ENCODE peak calls at places on chromosomes 3 and 15, in ten cellular contexts. One of them, this sample, is unnamed.

GRCh38 chr15:37007301-37007700 is 93.0 kb downstream of the MEIS2 start:
- DNase-seq in heart right ventricle: no peak
- DNase-seq in cardiac muscle cell: no peak
- DNase-seq in right lobe of liver: no peak
- DNase-seq in Peyer's patch: no peak
- DNase-seq in CD4-positive, alpha-beta T cell: no peak
- DNase-seq in astrocyte: no peak
- DNase-seq in lower lobe of right lung: no peak
- DNase-seq in tibial nerve: no peak
- DNase-seq in psoas muscle: no peak
- DNase-seq in this sample: no peak

GRCh38 chr3:32391643-32392529 is at the start of gene CMTM7:
- DNase-seq in heart right ventricle: peak
- DNase-seq in cardiac muscle cell: peak
- DNase-seq in right lobe of liver: peak
- DNase-seq in Peyer's patch: peak
- DNase-seq in CD4-positive, alpha-beta T cell: peak
- DNase-seq in astrocyte: peak
- DNase-seq in lower lobe of right lung: peak
- DNase-seq in tibial nerve: peak
- DNase-seq in psoas muscle: peak
- DNase-seq in this sample: peak

GRCh38 chr3:64150527-64151238 is 74.6 kb downstream of the PRICKLE2 start:
- DNase-seq in heart right ventricle: peak
- DNase-seq in cardiac muscle cell: peak
- DNase-seq in right lobe of liver: no peak
- DNase-seq in Peyer's patch: no peak
- DNase-seq in CD4-positive, alpha-beta T cell: no peak
- DNase-seq in astrocyte: peak
- DNase-seq in lower lobe of right lung: peak
- DNase-seq in tibial nerve: no peak
- DNase-seq in psoas muscle: peak
- DNase-seq in this sample: peak

GRCh38 chr3:62723636-62724217 is 151.5 kb downstream of the CADPS start:
- DNase-seq in heart right ventricle: peak
- DNase-seq in cardiac muscle cell: peak
- DNase-seq in right lobe of liver: no peak
- DNase-seq in Peyer's patch: no peak
- DNase-seq in CD4-positive, alpha-beta T cell: no peak
- DNase-seq in astrocyte: no peak
- DNase-seq in lower lobe of right lung: no peak
- DNase-seq in tibial nerve: no peak
- DNase-seq in psoas muscle: no peak
- DNase-seq in this sample: no peak

GRCh38 chr15:57156210-57156887 is 220.0 kb upstream of the CGNL1 start:
- DNase-seq in heart right ventricle: no peak
- DNase-seq in cardiac muscle cell: no peak
- DNase-seq in right lobe of liver: no peak
- DNase-seq in Peyer's patch: no peak
- DNase-seq in CD4-positive, alpha-beta T cell: no peak
- DNase-seq in astrocyte: peak
- DNase-seq in lower lobe of right lung: no peak
- DNase-seq in tibial nerve: no peak
- DNase-seq in psoas muscle: no peak
- DNase-seq in this sample: no peak

GRCh38 chr15:66430627-66431026 is 43.9 kb downstream of the MAP2K1 start:
- DNase-seq in heart right ventricle: no peak
- DNase-seq in cardiac muscle cell: no peak
- DNase-seq in right lobe of liver: no peak
- DNase-seq in Peyer's patch: no peak
- DNase-seq in CD4-positive, alpha-beta T cell: no peak
- DNase-seq in astrocyte: no peak
- DNase-seq in lower lobe of right lung: no peak
- DNase-seq in tibial nerve: no peak
- DNase-seq in psoas muscle: no peak
- DNase-seq in this sample: no peak

GRCh38 chr3:10992017-10992945 is at the start of gene SLC6A1:
- DNase-seq in heart right ventricle: peak
- DNase-seq in cardiac muscle cell: peak
- DNase-seq in right lobe of liver: peak
- DNase-seq in Peyer's patch: no peak
- DNase-seq in CD4-positive, alpha-beta T cell: no peak
- DNase-seq in astrocyte: no peak
- DNase-seq in lower lobe of right lung: no peak
- DNase-seq in tibial nerve: peak
- DNase-seq in psoas muscle: peak
- DNase-seq in this sample: no peak

GRCh38 chr15:52093539-52094502 is 18.8 kb downstream of the BCL2L10 start:
- DNase-seq in heart right ventricle: no peak
- DNase-seq in cardiac muscle cell: no peak
- DNase-seq in right lobe of liver: no peak
- DNase-seq in Peyer's patch: no peak
- DNase-seq in CD4-positive, alpha-beta T cell: no peak
- DNase-seq in astrocyte: peak
- DNase-seq in lower lobe of right lung: no peak
- DNase-seq in tibial nerve: peak
- DNase-seq in psoas muscle: peak
- DNase-seq in this sample: no peak

GRCh38 chr15:34725565-34725964 is 29.2 kb downstream of the GJD2 start:
- DNase-seq in heart right ventricle: no peak
- DNase-seq in cardiac muscle cell: no peak
- DNase-seq in right lobe of liver: no peak
- DNase-seq in Peyer's patch: no peak
- DNase-seq in CD4-positive, alpha-beta T cell: no peak
- DNase-seq in astrocyte: peak
- DNase-seq in lower lobe of right lung: no peak
- DNase-seq in tibial nerve: no peak
- DNase-seq in psoas muscle: peak
- DNase-seq in this sample: no peak

GRCh38 chr15:34810455-34811146 is 15.3 kb upstream of the ACTC1 start:
- DNase-seq in heart right ventricle: no peak
- DNase-seq in cardiac muscle cell: no peak
- DNase-seq in right lobe of liver: no peak
- DNase-seq in Peyer's patch: no peak
- DNase-seq in CD4-positive, alpha-beta T cell: no peak
- DNase-seq in astrocyte: peak
- DNase-seq in lower lobe of right lung: no peak
- DNase-seq in tibial nerve: no peak
- DNase-seq in psoas muscle: peak
- DNase-seq in this sample: no peak

GRCh38 chr3:161372321-161373260 is 1.3 kb upstream of the SPTSSB start:
- DNase-seq in heart right ventricle: peak
- DNase-seq in cardiac muscle cell: peak
- DNase-seq in right lobe of liver: peak
- DNase-seq in Peyer's patch: no peak
- DNase-seq in CD4-positive, alpha-beta T cell: no peak
- DNase-seq in astrocyte: no peak
- DNase-seq in lower lobe of right lung: peak
- DNase-seq in tibial nerve: no peak
- DNase-seq in psoas muscle: no peak
- DNase-seq in this sample: no peak

GRCh38 chr3:49867871-49868321 is 1.8 kb downstream of the CAMKV start:
- DNase-seq in heart right ventricle: no peak
- DNase-seq in cardiac muscle cell: peak
- DNase-seq in right lobe of liver: no peak
- DNase-seq in Peyer's patch: no peak
- DNase-seq in CD4-positive, alpha-beta T cell: no peak
- DNase-seq in astrocyte: peak
- DNase-seq in lower lobe of right lung: no peak
- DNase-seq in tibial nerve: no peak
- DNase-seq in psoas muscle: no peak
- DNase-seq in this sample: no peak

GRCh38 chr15:95295905-95296618 is 1034.4 kb upstream of the NR2F2 start:
- DNase-seq in heart right ventricle: no peak
- DNase-seq in cardiac muscle cell: no peak
- DNase-seq in right lobe of liver: no peak
- DNase-seq in Peyer's patch: no peak
- DNase-seq in CD4-positive, alpha-beta T cell: no peak
- DNase-seq in astrocyte: peak
- DNase-seq in lower lobe of right lung: no peak
- DNase-seq in tibial nerve: no peak
- DNase-seq in psoas muscle: no peak
- DNase-seq in this sample: no peak

GRCh38 chr3:73786346-73786807 is 161.6 kb upstream of the PDZRN3 start:
- DNase-seq in heart right ventricle: no peak
- DNase-seq in cardiac muscle cell: no peak
- DNase-seq in right lobe of liver: no peak
- DNase-seq in Peyer's patch: no peak
- DNase-seq in CD4-positive, alpha-beta T cell: no peak
- DNase-seq in astrocyte: peak
- DNase-seq in lower lobe of right lung: no peak
- DNase-seq in tibial nerve: peak
- DNase-seq in psoas muscle: peak
- DNase-seq in this sample: no peak

GRCh38 chr3:172528677-172529076 is 5.4 kb upstream of the TNFSF10 start:
- DNase-seq in heart right ventricle: no peak
- DNase-seq in cardiac muscle cell: no peak
- DNase-seq in right lobe of liver: no peak
- DNase-seq in Peyer's patch: no peak
- DNase-seq in CD4-positive, alpha-beta T cell: no peak
- DNase-seq in astrocyte: no peak
- DNase-seq in lower lobe of right lung: no peak
- DNase-seq in tibial nerve: no peak
- DNase-seq in psoas muscle: no peak
- DNase-seq in this sample: no peak

GRCh38 chr3:103137830-103138229 is 703.0 kb downstream of the ZPLD1 start:
- DNase-seq in heart right ventricle: no peak
- DNase-seq in cardiac muscle cell: no peak
- DNase-seq in right lobe of liver: no peak
- DNase-seq in Peyer's patch: no peak
- DNase-seq in CD4-positive, alpha-beta T cell: no peak
- DNase-seq in astrocyte: no peak
- DNase-seq in lower lobe of right lung: no peak
- DNase-seq in tibial nerve: no peak
- DNase-seq in psoas muscle: no peak
- DNase-seq in this sample: no peak
- TF ChIP-seq CTCF in heart right ventricle: no peak
- TF ChIP-seq CTCF in cardiac muscle cell: no peak
- TF ChIP-seq CTCF in right lobe of liver: no peak
- TF ChIP-seq CTCF in Peyer's patch: no peak
- TF ChIP-seq CTCF in CD4-positive, alpha-beta T cell: no peak
- TF ChIP-seq CTCF in astrocyte: no peak
- TF ChIP-seq CTCF in lower lobe of right lung: no peak
- TF ChIP-seq CTCF in tibial nerve: no peak
- TF ChIP-seq CTCF in psoas muscle: no peak
- TF ChIP-seq CTCF in this sample: no peak

DNA sequence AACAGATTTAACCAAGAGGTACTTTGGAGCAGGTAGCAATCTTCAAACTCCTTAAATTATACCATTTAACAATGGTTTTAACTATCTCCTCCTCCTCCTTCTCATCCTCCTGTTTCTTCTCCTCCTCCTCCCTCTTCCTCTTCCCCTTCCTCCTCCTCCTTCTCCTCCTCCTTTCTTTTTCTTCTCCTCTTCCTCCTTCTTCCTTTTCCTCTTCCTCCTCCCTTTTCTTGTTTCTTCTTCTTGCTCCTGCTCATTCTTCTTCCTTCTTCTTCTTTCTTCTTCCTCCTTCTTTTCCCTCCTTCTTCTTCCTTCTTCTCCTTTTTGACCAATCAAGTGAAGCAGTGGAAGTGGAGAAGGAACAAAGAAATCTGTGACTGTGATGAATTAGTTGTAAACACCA is 14.1 kb downstream of the PATL2 start:
- DNase-seq in heart right ventricle: no peak
- DNase-seq in cardiac muscle cell: no peak
- DNase-seq in right lobe of liver: no peak
- DNase-seq in Peyer's patch: no peak
- DNase-seq in CD4-positive, alpha-beta T cell: no peak
- DNase-seq in astrocyte: no peak
- DNase-seq in lower lobe of right lung: no peak
- DNase-seq in tibial nerve: no peak
- DNase-seq in psoas muscle: no peak
- DNase-seq in this sample: no peak
- H3K27ac ChIP-seq in heart right ventricle: no peak
- H3K27ac ChIP-seq in cardiac muscle cell: no peak
- H3K27ac ChIP-seq in right lobe of liver: no peak
- H3K27ac ChIP-seq in Peyer's patch: no peak
- H3K27ac ChIP-seq in CD4-positive, alpha-beta T cell: no peak
- H3K27ac ChIP-seq in astrocyte: no peak
- H3K27ac ChIP-seq in lower lobe of right lung: no peak
- H3K27ac ChIP-seq in tibial nerve: no peak
- H3K27ac ChIP-seq in psoas muscle: no peak
- H3K27ac ChIP-seq in this sample: no peak

DNA sequence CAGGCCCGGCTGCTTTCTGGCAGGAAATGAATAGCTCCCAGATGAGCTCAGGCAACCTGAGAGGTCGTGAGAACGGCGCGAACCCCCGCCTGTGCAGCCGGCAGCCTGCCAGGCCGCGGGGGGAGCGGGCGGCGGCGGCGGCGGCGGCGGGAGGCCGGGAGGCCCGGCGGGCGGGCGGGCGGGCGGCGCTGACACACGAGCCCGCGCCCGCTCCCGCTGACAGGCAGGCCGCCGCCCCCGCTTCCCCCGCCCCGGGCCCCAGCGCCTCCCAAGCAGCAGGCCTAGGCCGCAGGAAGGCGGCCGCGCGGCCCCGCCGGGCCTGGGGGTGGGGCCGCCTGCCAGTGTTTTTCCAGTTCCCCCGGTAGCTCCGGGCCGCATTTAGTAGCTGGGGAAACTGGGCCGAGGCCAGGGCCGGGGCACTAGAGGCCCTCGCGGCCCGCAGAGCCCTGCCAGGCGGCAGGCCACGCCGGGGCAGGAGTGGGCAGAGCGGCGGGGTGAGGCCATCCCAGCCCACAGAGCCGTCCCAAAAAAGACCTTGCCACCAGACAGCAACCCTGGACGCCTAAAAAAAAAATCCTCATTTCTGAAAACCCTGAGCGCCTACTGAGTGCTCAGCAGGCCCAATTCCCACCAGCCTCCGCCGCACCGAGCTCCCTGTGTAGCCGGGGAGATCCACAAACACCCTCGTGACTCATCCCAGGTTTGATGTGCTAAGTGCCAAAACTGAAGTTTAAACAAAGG is 5.6 kb downstream of the HES1 start:
- DNase-seq in heart right ventricle: peak
- DNase-seq in cardiac muscle cell: peak
- DNase-seq in right lobe of liver: peak
- DNase-seq in Peyer's patch: peak
- DNase-seq in CD4-positive, alpha-beta T cell: peak
- DNase-seq in astrocyte: peak
- DNase-seq in lower lobe of right lung: peak
- DNase-seq in tibial nerve: peak
- DNase-seq in psoas muscle: peak
- DNase-seq in this sample: peak
- TF ChIP-seq CTCF in heart right ventricle: no peak
- TF ChIP-seq CTCF in cardiac muscle cell: no peak
- TF ChIP-seq CTCF in right lobe of liver: no peak
- TF ChIP-seq CTCF in Peyer's patch: peak
- TF ChIP-seq CTCF in CD4-positive, alpha-beta T cell: no peak
- TF ChIP-seq CTCF in astrocyte: no peak
- TF ChIP-seq CTCF in lower lobe of right lung: no peak
- TF ChIP-seq CTCF in tibial nerve: no peak
- TF ChIP-seq CTCF in psoas muscle: no peak
- TF ChIP-seq CTCF in this sample: peak

DNA sequence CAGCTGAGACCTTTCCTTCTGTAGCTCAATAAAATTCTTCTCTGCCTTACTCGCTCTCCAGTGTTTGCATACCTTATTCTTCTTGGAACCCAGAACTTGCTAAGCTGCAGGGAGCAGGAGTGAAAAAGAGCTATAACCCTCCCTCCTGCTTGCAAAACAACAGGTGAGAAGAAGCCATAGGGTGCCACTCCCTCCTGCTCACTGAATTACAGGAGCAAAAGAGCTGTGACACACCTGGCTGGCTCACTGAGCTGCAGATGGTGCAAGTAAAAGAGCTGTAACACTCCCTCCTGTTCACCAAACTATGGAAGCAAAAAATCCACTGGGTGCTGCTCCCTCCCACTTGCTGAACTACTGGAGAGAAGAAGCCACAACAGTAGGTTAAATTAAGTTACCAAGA is 44.2 kb upstream of the C2CD4B start:
- DNase-seq in heart right ventricle: no peak
- DNase-seq in cardiac muscle cell: no peak
- DNase-seq in right lobe of liver: no peak
- DNase-seq in Peyer's patch: no peak
- DNase-seq in CD4-positive, alpha-beta T cell: no peak
- DNase-seq in astrocyte: no peak
- DNase-seq in lower lobe of right lung: no peak
- DNase-seq in tibial nerve: no peak
- DNase-seq in psoas muscle: no peak
- DNase-seq in this sample: no peak
- H3K27ac ChIP-seq in heart right ventricle: no peak
- H3K27ac ChIP-seq in cardiac muscle cell: no peak
- H3K27ac ChIP-seq in right lobe of liver: no peak
- H3K27ac ChIP-seq in Peyer's patch: no peak
- H3K27ac ChIP-seq in CD4-positive, alpha-beta T cell: no peak
- H3K27ac ChIP-seq in astrocyte: no peak
- H3K27ac ChIP-seq in lower lobe of right lung: no peak
- H3K27ac ChIP-seq in tibial nerve: no peak
- H3K27ac ChIP-seq in psoas muscle: no peak
- H3K27ac ChIP-seq in this sample: no peak